ENCODE peak calls at places on chromosomes 1 and 21, in six cellular contexts. B is small intestine; K is fibroblast of mammary gland; I is GM23338; T is CD8-positive, alpha-beta T cell; C is body of pancreas. S is an unnamed sample.

GRCh38 chr1:155864393-155864792 is 5.0 kb downstream of the SYT11 start:
- DNase-seq in B (no peak), K (peak), I (no peak), T (no peak), C (no peak), S (no peak)

GRCh38 chr1:85576642-85577420 is 3.7 kb upstream of the CCN1 start:
- DNase-seq in B (peak), K (peak), I (peak), T (no peak), C (peak), S (no peak)

GRCh38 chr1:161079436-161080110 is 9.8 kb downstream of the NECTIN4 start:
- DNase-seq in B (no peak), K (no peak), I (peak), T (no peak), C (no peak), S (no peak)

GRCh38 chr21:25759573-25759972 is 24.8 kb downstream of the GABPA start:
- DNase-seq in B (no peak), K (peak), I (no peak), T (no peak), C (no peak), S (no peak)

GRCh38 chr1:15089244-15089992 is 64.1 kb upstream of the TMEM51 start:
- DNase-seq in B (no peak), K (no peak), I (no peak), T (no peak), C (no peak), S (no peak)

GRCh38 chr1:27119270-27119618 is 35.7 kb downstream of the SLC9A1 start:
- DNase-seq in B (no peak), K (peak), I (no peak), T (no peak), C (no peak), S (no peak)

GRCh38 chr1:37948160-37948559 is 1.3 kb upstream of the INPP5B start:
- DNase-seq in B (no peak), K (no peak), I (no peak), T (no peak), C (no peak), S (no peak)

GRCh38 chr1:229342902-229343587 is at the start of gene CCSAP:
- DNase-seq in B (peak), K (peak), I (peak), T (peak), C (peak), S (no peak)

DNA sequence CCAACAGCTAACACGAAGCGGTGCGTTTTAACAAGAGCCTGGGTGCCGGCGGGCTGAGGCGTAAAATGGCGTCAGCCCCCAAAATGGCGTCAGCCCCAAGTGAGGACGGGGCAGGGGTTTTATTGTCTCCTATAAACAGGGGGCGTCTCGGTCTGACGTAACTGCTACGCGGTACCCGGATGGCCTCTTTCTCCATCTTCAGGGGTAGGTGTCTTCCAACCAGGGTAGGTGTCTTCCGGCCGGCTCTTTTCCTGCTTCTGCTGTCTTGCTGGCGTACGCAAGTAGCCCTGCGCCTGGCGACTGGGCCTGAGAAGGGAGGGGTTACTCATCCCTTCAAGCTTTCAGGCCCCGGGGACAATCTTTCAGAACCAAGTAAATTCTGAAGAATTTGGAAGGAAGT is 45.3 kb downstream of the LGR6 start:
- DNase-seq in B (no peak), K (no peak), I (no peak), T (no peak), C (no peak), S (no peak)
- H3K4me3 ChIP-seq in B (no peak), K (no peak), I (no peak), T (no peak), C (no peak), S (no peak)

DNA sequence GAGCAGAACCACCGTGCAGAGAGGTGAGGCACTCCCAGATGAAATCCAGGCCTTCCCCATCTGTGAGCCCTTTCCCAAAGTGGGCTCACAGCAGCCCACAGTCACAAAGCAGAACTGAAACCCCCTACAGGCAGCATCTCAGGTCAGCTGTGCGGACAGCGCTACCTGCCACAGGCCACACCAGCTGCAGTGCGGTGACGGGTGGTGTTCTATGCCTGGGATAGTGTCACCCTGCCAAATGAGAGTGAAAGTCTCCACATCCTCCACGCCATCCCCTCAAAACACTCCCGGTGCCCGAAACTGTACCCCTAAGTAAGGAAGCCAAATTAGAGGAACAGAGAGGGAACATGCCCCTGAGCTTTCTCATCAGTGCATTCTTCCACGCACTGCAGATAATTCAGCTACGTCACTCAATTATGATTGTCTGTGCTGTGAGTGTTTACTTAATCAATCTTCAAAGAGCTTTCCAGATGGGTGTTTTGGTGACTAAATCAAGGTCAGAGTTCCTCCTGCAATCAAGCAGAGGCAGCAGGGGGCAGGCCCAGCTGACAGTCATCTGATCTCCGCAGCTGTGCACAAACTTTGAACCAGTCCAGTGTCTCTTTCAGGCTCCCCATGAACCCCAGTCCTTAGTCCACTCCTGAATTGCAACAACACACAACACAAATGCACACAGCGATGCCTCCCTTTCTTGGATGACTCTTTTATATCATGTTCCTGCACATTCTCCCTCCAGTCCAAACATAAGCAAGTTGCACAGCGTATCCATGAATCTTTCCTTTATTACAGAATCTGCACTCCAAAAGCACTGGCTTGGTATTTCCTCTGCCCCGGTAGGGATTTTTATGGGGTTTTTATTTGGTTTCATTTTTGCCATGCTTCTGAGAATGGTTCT is 150.0 kb downstream of the TOMM20 start:
- DNase-seq in B (peak), K (peak), I (no peak), T (no peak), C (peak), S (no peak)
- H3K4me3 ChIP-seq in B (no peak), K (no peak), I (no peak), T (peak), C (no peak), S (no peak)

DNA sequence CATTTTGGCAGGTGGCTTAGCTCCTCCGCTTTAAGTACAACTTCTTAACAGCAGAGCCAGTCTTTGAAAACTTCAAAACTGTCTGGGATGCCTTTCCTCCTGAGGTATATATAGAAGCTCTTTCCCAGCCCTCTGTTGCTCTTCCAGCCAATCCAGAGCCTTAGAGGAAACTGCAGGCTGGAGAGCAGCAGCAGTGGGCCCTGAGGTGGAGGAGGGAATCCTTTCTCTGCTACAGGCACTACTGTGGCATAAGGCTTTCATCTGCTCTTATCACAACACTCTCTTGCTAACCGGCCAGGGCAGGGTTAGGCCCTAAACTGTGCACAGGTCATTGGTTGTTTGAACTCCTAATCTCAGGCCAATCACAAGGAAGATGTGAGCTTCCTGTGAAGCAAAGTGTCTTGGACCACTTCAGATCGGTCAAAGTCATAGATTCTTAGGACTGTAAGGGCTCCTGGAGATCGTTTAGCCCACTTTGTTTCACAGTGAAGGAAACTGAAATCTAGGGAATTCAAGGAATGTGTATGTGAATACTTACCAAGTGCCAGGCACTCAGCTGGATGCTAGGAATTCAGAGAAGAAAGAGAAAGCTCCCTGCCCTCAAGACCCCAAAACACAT is at the start of gene RGS5:
- DNase-seq in B (no peak), K (no peak), I (peak), T (no peak), C (no peak), S (peak)
- H3K4me3 ChIP-seq in B (no peak), K (no peak), I (peak), T (no peak), C (no peak), S (no peak)

DNA sequence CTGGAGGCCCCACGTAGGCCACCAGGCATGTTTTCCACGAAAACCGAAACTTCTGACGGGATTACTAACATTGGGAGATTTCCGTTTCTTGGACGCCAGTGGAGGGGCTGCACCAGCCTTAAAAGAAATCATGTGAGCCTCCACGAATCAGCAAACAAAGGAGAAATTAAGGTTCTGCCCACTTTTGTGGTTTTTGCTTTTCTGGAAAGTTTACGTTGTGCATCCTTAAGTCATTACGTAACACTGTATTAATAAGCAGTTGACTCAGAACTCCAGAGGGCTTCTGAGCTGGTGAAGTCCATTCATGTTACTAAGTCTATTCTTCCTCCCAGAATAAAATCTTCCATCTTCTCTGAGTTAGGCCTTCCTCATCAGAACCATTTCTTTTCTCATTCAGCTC is 168.5 kb downstream of the PSMG1 start:
- DNase-seq in B (no peak), K (peak), I (no peak), T (no peak), C (no peak), S (no peak)
- H3K4me3 ChIP-seq in B (no peak), K (no peak), I (no peak), T (no peak), C (no peak), S (no peak)

DNA sequence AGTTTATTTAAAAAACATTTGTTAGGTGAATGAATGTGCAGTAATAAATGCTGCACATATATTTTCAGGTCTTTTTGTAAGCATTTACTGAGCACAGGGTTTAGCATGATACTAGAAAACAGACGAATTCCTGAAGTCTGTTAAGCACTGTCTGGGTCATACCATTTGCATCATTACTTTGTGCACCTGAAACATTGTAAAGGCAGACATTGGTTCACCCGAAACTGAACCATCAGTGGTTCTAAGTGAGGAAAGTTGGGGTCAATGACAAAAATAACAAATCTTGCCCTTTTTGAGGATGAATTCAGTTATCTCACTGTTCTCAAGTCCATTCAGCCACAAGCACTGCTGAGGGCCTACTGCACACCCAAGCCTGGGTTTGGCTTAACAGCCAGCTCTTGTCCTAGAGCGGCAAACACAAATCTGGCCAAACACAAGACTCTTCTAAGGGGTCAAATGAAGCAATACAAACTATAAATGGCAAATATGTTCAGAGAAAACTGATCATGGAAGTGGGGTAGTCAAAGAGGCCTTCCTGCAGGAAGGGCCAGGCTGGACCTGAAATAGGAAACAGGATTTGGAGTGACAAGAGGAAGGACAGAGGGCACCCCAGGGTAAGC is 21.8 kb downstream of the TRABD2B start:
- DNase-seq in B (no peak), K (no peak), I (no peak), T (no peak), C (no peak), S (no peak)
- H3K4me3 ChIP-seq in B (no peak), K (no peak), I (no peak), T (no peak), C (no peak), S (no peak)

GRCh38 chr1:66143661-66144060 is 351.0 kb downstream of the PDE4B start:
- DNase-seq in B (no peak), K (no peak), I (no peak), T (no peak), C (no peak), S (no peak)
- H3K4me3 ChIP-seq in B (no peak), K (no peak), I (no peak), T (no peak), C (no peak), S (no peak)

GRCh38 chr1:206508956-206509355 is 1.6 kb downstream of the RASSF5 start:
- DNase-seq in B (no peak), K (peak), I (no peak), T (no peak), C (peak), S (no peak)
- H3K4me3 ChIP-seq in B (no peak), K (no peak), I (no peak), T (no peak), C (no peak), S (no peak)